ENCODE peak calls at places on chromosome 6, in six cellular contexts. I is NCI-H1694, K is GM23248, U is adrenal gland, D is NCI-H1092, M is sciatic nerve. P is an unnamed sample.
A peak's percentile ranks its signal among the peaks of the same experiment; 100 is the strongest.

GRCh38 chr6:14129572-14129971 is 12.0 kb downstream of the CD83 start:
- DNase-seq in I (peak; percentile 69), K (peak; percentile 68), U (peak; percentile 79), D (no peak), M (no peak), P (no peak)

GRCh38 chr6:137698636-137699035 is 168.4 kb upstream of the TNFAIP3 start:
- DNase-seq in I (no peak), K (no peak), U (peak; percentile 69), D (no peak), M (no peak), P (no peak)

GRCh38 chr6:150465610-150466009 is 96.8 kb downstream of the IYD start:
- DNase-seq in I (no peak), K (no peak), U (no peak), D (no peak), M (no peak), P (no peak)

GRCh38 chr6:10237284-10238043 is 177.4 kb downstream of the TFAP2A start:
- DNase-seq in I (no peak), K (peak; percentile 73), U (no peak), D (no peak), M (no peak), P (no peak)

GRCh38 chr6:144151010-144151727 is 852 bp downstream of the STX11 start:
- DNase-seq in I (no peak), K (peak; percentile 59), U (peak; percentile 73), D (no peak), M (no peak), P (no peak)

GRCh38 chr6:45681860-45682488 is 304.2 kb upstream of the SUPT3H start:
- DNase-seq in I (no peak), K (peak; percentile 48), U (no peak), D (no peak), M (no peak), P (no peak)

GRCh38 chr6:107443904-107444267 is 15.5 kb downstream of the PDSS2 start:
- DNase-seq in I (no peak), K (peak; percentile 20), U (no peak), D (no peak), M (no peak), P (no peak)

GRCh38 chr6:127690092-127690491 is 113.1 kb downstream of the C6orf58 start:
- DNase-seq in I (peak; percentile 53), K (peak; percentile 53), U (no peak), D (no peak), M (no peak), P (no peak)

GRCh38 chr6:107871981-107872380 is 47.9 kb upstream of the SCML4 start:
- DNase-seq in I (no peak), K (peak; percentile 44), U (no peak), D (no peak), M (no peak), P (no peak)

GRCh38 chr6:111441678-111442243 is 41.3 kb downstream of the REV3L start:
- DNase-seq in I (no peak), K (no peak), U (no peak), D (no peak), M (no peak), P (no peak)

GRCh38 chr6:166760288-166760687 is 133.2 kb upstream of the RPS6KA2 start:
- DNase-seq in I (no peak), K (no peak), U (no peak), D (no peak), M (no peak), P (no peak)

GRCh38 chr6:88760091-88760490 is 203.3 kb downstream of the RNGTT start:
- DNase-seq in I (no peak), K (no peak), U (no peak), D (no peak), M (no peak), P (no peak)

GRCh38 chr6:127146935-127147334 is 28.5 kb downstream of the RSPO3 start:
- DNase-seq in I (no peak), K (peak; percentile 79), U (no peak), D (no peak), M (no peak), P (no peak)

GRCh38 chr6:168147205-168147738 is 68.3 kb upstream of the FRMD1 start:
- DNase-seq in I (no peak), K (no peak), U (peak; percentile 13), D (peak; percentile 76), M (no peak), P (no peak)

GRCh38 chr6:44219053-44219814 is 2.5 kb downstream of the MYMX start:
- DNase-seq in I (no peak), K (peak; percentile 73), U (peak; percentile 89), D (peak; percentile 71), M (peak; percentile 90), P (peak; percentile 56)

GRCh38 chr6:28360961-28361360 is 11.2 kb downstream of the ZKSCAN3 start:
- DNase-seq in I (no peak), K (no peak), U (no peak), D (no peak), M (no peak), P (no peak)

GRCh38 chr6:27582928-27583725 is 110.2 kb upstream of the ZNF184 start:
- DNase-seq in I (no peak), K (peak; percentile 63), U (no peak), D (no peak), M (no peak), P (no peak)

GRCh38 chr6:148179786-148180185 is 162.9 kb upstream of the SASH1 start:
- DNase-seq in I (no peak), K (peak; percentile 69), U (no peak), D (no peak), M (no peak), P (no peak)

GRCh38 chr6:90494067-90494773 is 92.7 kb downstream of the MAP3K7 start:
- DNase-seq in I (no peak), K (no peak), U (no peak), D (no peak), M (no peak), P (no peak)

GRCh38 chr6:125678601-125679000 is 70.8 kb upstream of the HEY2 start:
- DNase-seq in I (no peak), K (no peak), U (no peak), D (no peak), M (no peak), P (no peak)

GRCh38 chr6:38517005-38517404 is 122.7 kb downstream of the BTBD9 start:
- DNase-seq in I (no peak), K (peak; percentile 40), U (no peak), D (no peak), M (no peak), P (no peak)